ENCODE peak calls at places on chromosomes 12 and 14, in five cellular contexts. M, V, F, C and U are unnamed samples.

GRCh38 chr12:16670456-16671050 is 64.6 kb upstream of the LMO3 start:
- DNase-seq in M (no peak), V (no peak), F (no peak), C (no peak), U (no peak)

GRCh38 chr14:75025082-75025481 is 22.4 kb downstream of the EIF2B2 start:
- DNase-seq in M (no peak), V (no peak), F (peak; percentile 84), C (no peak), U (no peak)

GRCh38 chr12:24752763-24753462 is 196.0 kb downstream of the BCAT1 start:
- DNase-seq in M (no peak), V (no peak), F (no peak), C (no peak), U (no peak)

GRCh38 chr14:102902086-102902485 is 20.4 kb upstream of the AMN start:
- DNase-seq in M (no peak), V (no peak), F (no peak), C (no peak), U (no peak)

GRCh38 chr12:98646165-98646764 is 1.2 kb downstream of the APAF1 start:
- DNase-seq in M (no peak), V (no peak), F (peak; percentile 49), C (no peak), U (no peak)

GRCh38 chr14:56633544-56633943 is 53.9 kb downstream of the TMEM260 start:
- DNase-seq in M (no peak), V (no peak), F (no peak), C (no peak), U (no peak)

GRCh38 chr14:69087061-69087461 is 65.9 kb downstream of the DCAF5 start:
- DNase-seq in M (no peak), V (no peak), F (no peak), C (no peak), U (no peak)

GRCh38 chr14:94685166-94685581 is 73.0 kb downstream of the SERPINA3 start:
- DNase-seq in M (no peak), V (no peak), F (no peak), C (no peak), U (no peak)

GRCh38 chr12:17652436-17652835 is 437.6 kb downstream of the RERGL start:
- DNase-seq in M (no peak), V (no peak), F (no peak), C (no peak), U (no peak)

GRCh38 chr12:527729-528128 is 68.0 kb downstream of the B4GALNT3 start:
- DNase-seq in M (no peak), V (no peak), F (no peak), C (no peak), U (no peak)

GRCh38 chr12:86613306-86613705 is 357.1 kb upstream of the MGAT4C start:
- DNase-seq in M (no peak), V (no peak), F (peak; percentile 70), C (no peak), U (no peak)

GRCh38 chr14:81205639-81206038 is 15.1 kb downstream of the GTF2A1 start:
- DNase-seq in M (no peak), V (no peak), F (no peak), C (no peak), U (no peak)

GRCh38 chr12:78898416-78898815 is 33.8 kb downstream of the SYT1 start:
- DNase-seq in M (no peak), V (no peak), F (peak; percentile 37), C (no peak), U (no peak)

GRCh38 chr14:36070056-36071043 is 106.2 kb downstream of the PTCSC3 start:
- DNase-seq in M (no peak), V (peak; percentile 75), F (peak; percentile 47), C (no peak), U (peak; percentile 51)

GRCh38 chr12:52335598-52336262 is 14.5 kb upstream of the KRT83 start:
- DNase-seq in M (no peak), V (no peak), F (no peak), C (no peak), U (no peak)

GRCh38 chr14:64198486-64198885 is 95.7 kb downstream of the ESR2 start:
- DNase-seq in M (no peak), V (no peak), F (no peak), C (no peak), U (no peak)

GRCh38 chr12:114676142-114676741 is 7.7 kb downstream of the TBX3 start:
- DNase-seq in M (no peak), V (no peak), F (no peak), C (no peak), U (no peak)

GRCh38 chr12:13067322-13067721 is 23.1 kb downstream of the FAM234B start:
- DNase-seq in M (no peak), V (no peak), F (no peak), C (no peak), U (no peak)

GRCh38 chr12:24739094-24739779 is 209.7 kb downstream of the BCAT1 start:
- DNase-seq in M (no peak), V (no peak), F (no peak), C (no peak), U (no peak)

GRCh38 chr12:124402281-124403066 is 107.6 kb downstream of the RFLNA start:
- DNase-seq in M (no peak), V (no peak), F (no peak), C (no peak), U (no peak)

GRCh38 chr12:19898009-19898408 is 458.7 kb downstream of the AEBP2 start:
- DNase-seq in M (no peak), V (no peak), F (no peak), C (no peak), U (no peak)

GRCh38 chr12:59652098-59652497 is 56.3 kb downstream of the SLC16A7 start:
- DNase-seq in M (no peak), V (no peak), F (no peak), C (no peak), U (no peak)

GRCh38 chr14:39181026-39181692 is 6.1 kb downstream of the PNN start:
- DNase-seq in M (no peak), V (no peak), F (no peak), C (no peak), U (no peak)
- TF ChIP-seq CTCF in M (no peak), V (no peak), F (no peak), C (no peak), U (no peak)

GRCh38 chr12:74539261-74539660 is 1.6 kb downstream of the ATXN7L3B start:
- DNase-seq in M (peak; percentile 39), V (no peak), F (no peak), C (no peak), U (no peak)

GRCh38 chr12:74539765-74540526 is 2.3 kb downstream of the ATXN7L3B start:
- DNase-seq in M (no peak), V (no peak), F (no peak), C (no peak), U (no peak)

GRCh38 chr12:74537707-74538385 is at the start of gene ATXN7L3B:
- DNase-seq in M (peak; percentile 95), V (peak; percentile 95), F (peak; percentile 96), C (peak; percentile 73), U (peak; percentile 95)

GRCh38 chr12:74537126-74537706 is 419 bp upstream of the ATXN7L3B start:
- DNase-seq in M (no peak), V (no peak), F (no peak), C (peak; percentile 48), U (peak; percentile 67)

DNA sequence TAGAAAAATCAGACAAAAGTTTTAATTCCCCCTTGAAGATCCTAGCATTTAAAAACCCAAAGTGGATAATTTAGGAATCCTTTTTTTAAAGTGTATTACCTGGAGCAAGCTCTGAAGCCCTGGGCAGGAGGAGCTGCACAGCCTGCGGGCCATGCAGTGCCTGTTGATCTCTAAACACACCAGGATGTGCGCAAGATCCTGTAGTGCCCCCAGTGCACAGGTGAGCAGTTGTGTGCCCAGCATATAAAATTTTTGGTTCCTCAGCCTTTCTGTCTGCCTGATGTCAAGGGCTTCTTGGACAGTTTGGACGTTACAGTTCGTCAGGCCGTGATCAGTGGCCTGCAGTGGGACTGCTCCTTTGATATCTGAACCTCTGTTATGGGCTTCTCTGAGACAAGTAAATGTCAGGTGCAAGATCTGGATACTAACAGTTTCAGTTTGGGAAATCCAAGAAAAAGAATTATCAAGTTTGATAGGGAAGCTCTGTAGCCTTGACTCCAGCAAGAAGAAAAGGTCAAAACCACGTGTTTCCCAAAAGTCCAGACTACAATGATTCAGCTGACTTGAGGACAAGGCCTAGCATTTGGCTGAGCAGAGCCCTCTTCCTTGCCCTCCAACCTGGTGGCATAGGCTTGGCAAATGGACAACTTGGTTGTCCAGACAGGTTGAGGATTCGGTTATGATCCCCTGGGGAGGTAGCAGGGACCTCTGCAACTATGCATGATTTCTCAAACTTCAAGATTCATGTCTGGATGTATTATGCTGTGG is 1.0 kb downstream of the ATXN7L3B start:
- DNase-seq in M (no peak), V (no peak), F (peak; percentile 20), C (no peak), U (peak; percentile 20)
- TF ChIP-seq CTCF in M (no peak), V (no peak), F (no peak), C (no peak), U (no peak)

DNA sequence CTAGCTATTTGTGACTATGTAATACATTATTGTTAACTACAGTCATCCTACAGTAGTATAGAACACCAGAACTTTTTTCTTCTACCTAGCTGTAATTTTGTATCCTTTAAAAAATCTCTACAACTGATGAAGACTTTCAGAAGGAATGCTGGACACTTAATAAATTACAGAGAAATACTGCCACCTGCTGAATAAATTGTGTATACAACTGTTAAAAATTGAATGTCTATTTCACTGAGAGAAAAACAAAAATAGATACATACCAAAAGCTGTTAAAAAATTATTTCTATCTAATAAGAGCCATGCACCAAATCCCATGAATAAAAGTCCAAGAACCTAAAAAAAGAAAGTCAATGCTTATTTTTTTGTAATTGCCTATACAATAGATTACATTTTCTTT is 6.6 kb downstream of the TSPAN19 start:
- DNase-seq in M (no peak), V (no peak), F (peak; percentile 30), C (no peak), U (peak; percentile 8)
- TF ChIP-seq CTCF in M (peak; percentile 66), V (peak; percentile 89), F (peak; percentile 13), C (peak; percentile 44), U (peak; percentile 40)

GRCh38 chr12:42588308-42588836 is 1.2 kb downstream of the PRICKLE1 start:
- DNase-seq in M (no peak), V (no peak), F (peak; percentile 48), C (no peak), U (no peak)

GRCh38 chr12:42586268-42586667 is 3.3 kb downstream of the PRICKLE1 start:
- DNase-seq in M (no peak), V (no peak), F (peak; percentile 45), C (no peak), U (no peak)

GRCh38 chr12:42585846-42586226 is 3.7 kb downstream of the PRICKLE1 start:
- DNase-seq in M (no peak), V (no peak), F (peak; percentile 35), C (no peak), U (no peak)

GRCh38 chr12:42588981-42589464 is 523 bp downstream of the PRICKLE1 start:
- DNase-seq in M (no peak), V (peak; percentile 57), F (peak; percentile 55), C (no peak), U (peak; percentile 32)

DNA sequence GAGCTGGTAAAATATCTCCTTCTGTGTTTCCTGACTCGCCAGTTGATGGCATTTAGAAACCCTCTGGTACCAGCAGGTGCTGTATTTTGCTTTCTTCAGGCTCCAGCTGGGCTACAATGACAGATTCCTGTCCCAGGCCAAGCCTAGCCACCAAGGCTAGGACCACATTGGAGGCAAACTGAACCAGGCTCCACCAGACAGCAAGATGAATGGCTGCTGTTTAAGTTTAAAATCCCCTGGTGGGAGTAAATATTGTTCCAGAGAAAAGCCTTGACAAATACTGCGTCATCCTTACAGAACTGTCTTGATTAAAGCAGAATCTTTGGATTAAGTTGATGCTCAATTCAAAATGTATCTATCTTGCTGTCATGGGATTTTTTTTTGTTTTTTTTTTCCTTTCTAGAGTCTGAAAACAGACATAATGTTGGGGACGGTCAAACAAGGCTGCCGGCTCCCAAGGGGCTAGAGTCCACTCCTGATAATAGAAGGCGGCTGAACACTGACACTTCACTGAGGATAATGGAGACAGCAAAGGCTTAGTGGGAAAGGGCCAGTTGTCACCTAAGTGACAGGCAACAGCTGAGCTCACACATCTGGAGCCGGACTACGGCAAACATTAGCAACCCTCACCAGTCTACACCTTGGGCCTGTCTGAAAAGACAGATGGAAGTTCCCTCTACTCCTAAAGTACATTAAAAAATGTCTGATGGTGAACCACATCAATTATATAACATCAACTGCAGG is 1.8 kb downstream of the PRICKLE1 start:
- DNase-seq in M (no peak), V (no peak), F (peak; percentile 56), C (no peak), U (no peak)
- TF ChIP-seq CTCF in M (no peak), V (no peak), F (no peak), C (no peak), U (no peak)